ENCODE peak calls at places on chromosome 15, in five cellular contexts. X is K562, Z is SK-N-SH, W is GM12878, H is HepG2. O is an unnamed sample.

GRCh38 chr15:25763206-25763880 is 99.8 kb downstream of the ATP10A start:
- DNase-seq in X (no peak), Z (no peak), W (no peak), H (no peak), O (no peak)

GRCh38 chr15:80527961-80528360 is 123.8 kb downstream of the ARNT2 start:
- DNase-seq in X (no peak), Z (no peak), W (no peak), H (no peak), O (no peak)

GRCh38 chr15:92647467-92648163 is 8.0 kb downstream of the FAM174B start:
- DNase-seq in X (no peak), Z (no peak), W (no peak), H (no peak), O (no peak)

GRCh38 chr15:61315471-61315870 is 86.4 kb upstream of the RORA start:
- DNase-seq in X (no peak), Z (no peak), W (no peak), H (no peak), O (no peak)

GRCh38 chr15:40249477-40250303 is 10.8 kb downstream of the PAK6 start:
- DNase-seq in X (no peak), Z (peak; percentile 70), W (no peak), H (no peak), O (no peak)

GRCh38 chr15:34799825-34800168 is 4.4 kb upstream of the ACTC1 start:
- DNase-seq in X (no peak), Z (no peak), W (no peak), H (no peak), O (no peak)

GRCh38 chr15:36982441-36982840 is 117.9 kb downstream of the MEIS2 start:
- DNase-seq in X (no peak), Z (no peak), W (no peak), H (no peak), O (no peak)

GRCh38 chr15:99343836-99344551 is 92.7 kb downstream of the LRRC28 start:
- DNase-seq in X (no peak), Z (peak; percentile 30), W (no peak), H (no peak), O (peak; percentile 65)

GRCh38 chr15:44796508-44796907 is 60.2 kb downstream of the TRIM69 start:
- DNase-seq in X (no peak), Z (no peak), W (no peak), H (no peak), O (no peak)

GRCh38 chr15:95284933-95285401 is 1045.5 kb upstream of the NR2F2 start:
- DNase-seq in X (no peak), Z (no peak), W (no peak), H (no peak), O (no peak)

GRCh38 chr15:81194723-81195122 is 2.0 kb upstream of the IL16 start:
- DNase-seq in X (no peak), Z (no peak), W (no peak), H (no peak), O (no peak)

GRCh38 chr15:36075333-36075732 is 504.1 kb upstream of the CDIN1 start:
- DNase-seq in X (no peak), Z (no peak), W (no peak), H (no peak), O (no peak)

GRCh38 chr15:62350744-62351143 is 185.7 kb upstream of the C2CD4B start:
- DNase-seq in X (no peak), Z (no peak), W (no peak), H (no peak), O (no peak)

GRCh38 chr15:74400915-74401757 is 32.6 kb downstream of the SEMA7A start:
- DNase-seq in X (no peak), Z (no peak), W (peak; percentile 75), H (no peak), O (no peak)

GRCh38 chr15:35546581-35547381 is 816 bp upstream of the DPH6 start:
- DNase-seq in X (peak; percentile 30), Z (no peak), W (no peak), H (no peak), O (no peak)

GRCh38 chr15:60859996-60860494 is 369.1 kb downstream of the RORA start:
- DNase-seq in X (no peak), Z (no peak), W (no peak), H (no peak), O (no peak)

GRCh38 chr15:25903024-25903581 is 40.0 kb upstream of the ATP10A start:
- DNase-seq in X (no peak), Z (no peak), W (no peak), H (no peak), O (no peak)

GRCh38 chr15:89662893-89663673 is 7.8 kb upstream of the KIF7 start:
- DNase-seq in X (no peak), Z (no peak), W (no peak), H (no peak), O (no peak)

GRCh38 chr15:57382222-57382621 is 5.9 kb downstream of the CGNL1 start:
- DNase-seq in X (no peak), Z (no peak), W (no peak), H (peak; percentile 29), O (no peak)

GRCh38 chr15:90987561-90988141 is 6.7 kb downstream of the PRC1 start:
- DNase-seq in X (no peak), Z (no peak), W (no peak), H (no peak), O (no peak)

GRCh38 chr15:80970018-80970657 is 19.5 kb downstream of the MESD start:
- DNase-seq in X (peak; percentile 66), Z (peak; percentile 70), W (no peak), H (peak; percentile 35), O (no peak)

GRCh38 chr15:71545923-71546322 is 264.4 kb upstream of the NR2E3 start:
- DNase-seq in X (no peak), Z (no peak), W (no peak), H (no peak), O (no peak)

GRCh38 chr15:94086360-94086759 is 145.0 kb upstream of the MCTP2 start:
- DNase-seq in X (no peak), Z (no peak), W (no peak), H (no peak), O (no peak)

GRCh38 chr15:68154923-68155559 is 50.1 kb downstream of the CALML4 start:
- DNase-seq in X (no peak), Z (peak; percentile 39), W (no peak), H (peak; percentile 53), O (no peak)

GRCh38 chr15:95017950-95018349 is 786.6 kb downstream of the MCTP2 start:
- DNase-seq in X (no peak), Z (peak; percentile 1), W (no peak), H (no peak), O (no peak)

GRCh38 chr15:57720861-57721260 is 14.3 kb downstream of the POLR2M start:
- DNase-seq in X (no peak), Z (no peak), W (no peak), H (no peak), O (no peak)

GRCh38 chr15:92992712-92993111 is 92.6 kb downstream of the CHD2 start:
- DNase-seq in X (no peak), Z (no peak), W (no peak), H (no peak), O (no peak)

GRCh38 chr15:52331490-52332240 is 36.1 kb upstream of the MYO5C start:
- DNase-seq in X (no peak), Z (peak; percentile 48), W (peak; percentile 87), H (peak; percentile 30), O (no peak)

GRCh38 chr15:78056714-78057269 is 20.7 kb downstream of the TBC1D2B start:
- DNase-seq in X (no peak), Z (no peak), W (no peak), H (no peak), O (no peak)

GRCh38 chr15:34336947-34337556 is 529 bp downstream of the SLC12A6 start:
- DNase-seq in X (no peak), Z (no peak), W (no peak), H (no peak), O (no peak)

DNA sequence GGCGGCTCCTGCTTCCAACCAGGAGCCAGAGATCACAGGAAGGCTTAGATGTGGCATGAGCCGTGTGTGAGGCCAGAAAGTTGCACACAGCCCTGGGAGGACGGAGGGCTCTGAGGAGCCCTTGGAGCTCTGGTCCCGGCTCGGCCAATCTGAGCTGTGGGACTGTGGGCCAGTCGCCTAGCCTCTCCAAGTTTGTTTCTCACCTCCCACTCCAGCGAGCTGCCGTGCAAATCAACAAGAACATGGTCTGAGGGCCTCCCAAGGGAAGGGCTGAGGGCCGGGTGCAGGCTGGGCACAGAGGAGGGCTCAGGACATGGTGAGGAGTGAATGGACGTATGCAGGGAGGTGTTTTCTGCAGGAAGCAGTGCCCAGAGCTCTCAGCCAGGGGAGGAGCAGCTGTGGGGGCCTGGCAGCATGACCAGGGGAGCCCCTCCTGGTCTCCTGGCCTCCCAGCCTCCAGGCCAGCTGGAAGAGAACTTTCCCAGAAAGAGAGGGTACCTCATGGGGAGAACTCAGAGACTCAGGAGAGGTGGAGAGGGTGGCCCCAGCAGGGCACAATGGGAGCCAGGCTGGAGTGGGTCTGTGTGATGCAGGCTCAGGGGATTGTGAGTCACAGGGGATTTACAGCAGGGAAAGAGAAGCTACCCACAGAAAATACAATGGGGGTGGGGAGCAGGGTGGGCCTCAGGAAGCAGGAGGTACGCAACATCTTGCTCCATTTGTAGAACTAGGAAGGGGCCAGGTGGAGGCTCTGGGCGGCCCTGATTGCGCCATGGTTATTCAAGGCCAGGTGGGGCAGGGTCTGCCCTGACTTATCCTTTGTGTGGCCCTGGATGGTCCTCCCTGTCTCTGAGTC is 24.8 kb downstream of the PSTPIP1 start:
- DNase-seq in X (no peak), Z (no peak), W (no peak), H (no peak), O (no peak)
- H3K79me2 ChIP-seq in X (no peaks in the 10 kb centered on the region), Z (no peaks in the 10 kb centered on the region), W (no peaks in the 10 kb centered on the region), H (no peaks in the 10 kb centered on the region), O (no peaks in the 10 kb centered on the region)

GRCh38 chr15:69723404-69724097 is 270.9 kb downstream of the RPLP1 start:
- DNase-seq in X (no peak), Z (peak; percentile 49), W (no peak), H (no peak), O (peak; percentile 48)
- TF ChIP-seq TAF1 in X (no peak), Z (no peak), W (no peak), H (no peak), O (no peak)

DNA sequence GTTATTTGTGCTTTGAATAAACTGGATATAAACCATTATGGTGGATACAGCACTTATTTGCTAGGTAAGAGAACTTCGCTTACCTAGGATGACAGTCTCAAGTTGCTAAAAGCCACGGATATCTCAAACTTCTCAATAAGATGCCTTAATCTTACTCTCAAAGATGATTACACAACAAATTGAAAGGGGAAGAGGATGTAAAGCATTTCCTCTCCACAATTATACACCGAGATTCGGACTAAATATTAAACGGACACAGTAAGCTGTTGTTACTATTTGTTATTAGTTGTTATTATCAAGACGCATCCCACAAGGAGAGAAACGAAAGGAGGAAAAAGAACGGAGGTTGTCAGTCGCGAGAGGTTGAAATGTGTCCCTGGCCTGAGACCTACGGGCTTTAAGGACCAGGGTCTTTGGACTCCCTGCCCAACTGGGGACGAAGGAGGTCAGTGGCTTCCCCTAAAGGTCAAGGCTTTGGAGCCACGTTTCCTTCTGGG is 647 bp downstream of the ZNF106 start:
- DNase-seq in X (no peak), Z (no peak), W (no peak), H (no peak), O (no peak)
- H3K79me2 ChIP-seq in X (peaks cover 52% of the 10 kb centered on the region), Z (peaks cover 56% of the 10 kb centered on the region), W (peaks cover 42% of the 10 kb centered on the region), H (peaks cover 36% of the 10 kb centered on the region), O (no peaks in the 10 kb centered on the region)

GRCh38 chr15:66657062-66658020 is 44.7 kb upstream of the SMAD6 start:
- DNase-seq in X (no peak), Z (peak; percentile 80), W (no peak), H (no peak), O (peak; percentile 72)
- TF ChIP-seq TAF1 in X (no peak), Z (no peak), W (no peak), H (no peak), O (no peak)

O was measured in H1.